ENCODE peak calls at places on chromosomes 12 and 14, in ten cellular contexts. M is tibial artery, P is upper lobe of right lung, L is neural progenitor cell, T is astrocyte of the spinal cord, S is epithelial cell of esophagus, N is foreskin fibroblast, U is IMR-90, C is brain microvascular endothelial cell, F is A549. H is an unnamed sample.

GRCh38 chr12:104505095-104505819 is 48.5 kb downstream of the CHST11 start:
- DNase-seq in S (no peak), N (no peak), F (no peak), L (no peak), C (no peak), M (no peak), P (no peak), T (no peak), U (no peak), H (no peak)

GRCh38 chr14:69882915-69883314 is 3.7 kb downstream of the SMOC1 start:
- DNase-seq in P (no peak), L (no peak), U (no peak), S (no peak), F (no peak), T (no peak), N (no peak), M (no peak), C (no peak), H (no peak)

GRCh38 chr14:50947446-50947845 is 3.2 kb upstream of the PYGL start:
- DNase-seq in S (peak), F (no peak), L (no peak), P (no peak), T (peak), U (peak), M (no peak), C (no peak), N (peak), H (no peak)

GRCh38 chr14:72699852-72700257 is 194.0 kb downstream of the DPF3 start:
- DNase-seq in F (peak), T (peak), P (no peak), L (no peak), C (no peak), U (peak), N (peak), M (peak), S (peak), H (no peak)

GRCh38 chr14:92542766-92543554 is 29.4 kb downstream of the RIN3 start:
- DNase-seq in S (no peak), C (no peak), F (no peak), U (no peak), N (no peak), L (no peak), T (no peak), M (no peak), P (no peak), H (no peak)

GRCh38 chr12:7190268-7191055 is 976 bp downstream of the PEX5 start:
- DNase-seq in S (peak), U (peak), F (peak), N (peak), C (no peak), T (no peak), L (peak), M (peak), P (peak), H (peak)

GRCh38 chr12:69070319-69071090 is 137.5 kb upstream of the CPM start:
- DNase-seq in C (peak), L (peak), T (peak), P (no peak), F (peak), M (peak), U (peak), N (peak), S (peak), H (no peak)

GRCh38 chr14:26925876-26926584 is 328.2 kb upstream of the NOVA1 start:
- DNase-seq in N (peak), T (peak), U (no peak), F (no peak), C (no peak), P (peak), S (no peak), L (no peak), M (no peak), H (no peak)

GRCh38 chr12:107091381-107091780 is 2.0 kb downstream of the CRY1 start:
- DNase-seq in N (peak), P (no peak), T (peak), F (peak), C (peak), U (peak), M (no peak), L (no peak), S (peak), H (no peak)

GRCh38 chr14:93832665-93833064 is 44.4 kb upstream of the PRIMA1 start:
- DNase-seq in C (no peak), T (no peak), U (no peak), N (no peak), L (no peak), F (no peak), P (no peak), M (no peak), S (no peak), H (no peak)

GRCh38 chr12:58919271-58920101 is 818 bp downstream of the LRIG3 start:
- DNase-seq in N (peak), M (peak), L (peak), T (peak), C (peak), U (peak), F (peak), S (peak), P (peak), H (peak)

GRCh38 chr12:93722757-93723567 is 45.8 kb downstream of the CRADD start:
- DNase-seq in P (no peak), T (no peak), L (no peak), C (no peak), N (peak), F (no peak), U (no peak), M (no peak), S (peak), H (no peak)

GRCh38 chr12:52221912-52222457 is 11.1 kb upstream of the KRT7 start:
- DNase-seq in S (peak), C (peak), N (peak), P (peak), U (peak), F (peak), M (no peak), T (no peak), L (peak), H (no peak)

GRCh38 chr14:75144944-75145343 is 18.1 kb upstream of the NEK9 start:
- DNase-seq in C (no peak), T (no peak), M (peak), N (no peak), S (no peak), L (no peak), U (no peak), P (no peak), F (no peak), H (no peak)

GRCh38 chr14:85444685-85445084 is 85.3 kb upstream of the FLRT2 start:
- DNase-seq in C (peak), M (no peak), T (peak), S (no peak), P (no peak), F (no peak), N (peak), U (peak), L (no peak), H (no peak)

GRCh38 chr12:3753549-3754284 is 808 bp upstream of the CRACR2A start:
- DNase-seq in L (no peak), T (no peak), S (no peak), C (no peak), U (no peak), F (no peak), M (peak), P (no peak), N (peak), H (no peak)

GRCh38 chr14:72644038-72644437 is 249.9 kb downstream of the DPF3 start:
- DNase-seq in U (peak), T (no peak), C (no peak), N (no peak), S (no peak), F (no peak), P (no peak), L (no peak), M (no peak), H (no peak)

GRCh38 chr12:95574799-95575452 is 23.6 kb upstream of the USP44 start:
- DNase-seq in N (peak), U (peak), M (no peak), C (peak), L (peak), F (peak), P (no peak), T (peak), S (peak), H (no peak)

GRCh38 chr12:6285063-6285477 is 25.4 kb upstream of the PLEKHG6 start:
- DNase-seq in L (peak), S (peak), M (peak), F (peak), C (peak), P (no peak), N (peak), U (peak), T (peak), H (no peak)

GRCh38 chr12:102167821-102168605 is 29.6 kb downstream of the PMCH start:
- DNase-seq in U (peak), L (no peak), F (no peak), P (no peak), C (no peak), M (no peak), S (no peak), N (peak), T (peak), H (no peak)

GRCh38 chr14:96574633-96575191 is 72.5 kb downstream of the PAPOLA start:
- DNase-seq in C (peak), U (peak), S (peak), M (no peak), L (no peak), N (peak), P (no peak), F (no peak), T (peak), H (no peak)

GRCh38 chr12:124754949-124755800 is 108.5 kb downstream of the SCARB1 start:
- DNase-seq in U (peak), F (no peak), T (peak), S (no peak), P (peak), C (peak), L (peak), M (peak), N (peak), H (peak)

GRCh38 chr12:10136637-10137205 is 6.7 kb upstream of the CLEC7A start:
- DNase-seq in M (no peak), U (no peak), L (no peak), C (no peak), P (no peak), N (no peak), S (no peak), F (no peak), T (no peak), H (no peak)

GRCh38 chr12:57638096-57638495 is 5.1 kb upstream of the B4GALNT1 start:
- DNase-seq in U (no peak), P (no peak), L (no peak), S (no peak), M (no peak), F (no peak), T (no peak), C (no peak), N (no peak), H (peak)

GRCh38 chr12:92144045-92144630 is 1.5 kb downstream of the BTG1 start:
- DNase-seq in S (peak), P (peak), M (peak), T (peak), L (peak), C (peak), N (peak), F (peak), U (peak), H (peak)

GRCh38 chr12:70648191-70648590 is 11.0 kb upstream of the PTPRB start:
- DNase-seq in P (no peak), N (peak), F (no peak), S (no peak), L (no peak), C (no peak), T (peak), U (peak), M (no peak), H (no peak)

GRCh38 chr12:62205348-62205747 is 54.9 kb upstream of the USP15 start:
- DNase-seq in L (no peak), N (no peak), F (no peak), T (no peak), U (no peak), P (no peak), S (no peak), M (no peak), C (no peak), H (no peak)

GRCh38 chr12:124543591-124544310 is 23.7 kb downstream of the NCOR2 start:
- DNase-seq in S (no peak), C (no peak), M (no peak), U (no peak), N (no peak), L (peak), F (no peak), T (peak), P (no peak), H (no peak)

GRCh38 chr12:111673503-111673902 is 12.3 kb downstream of the BRAP start:
- DNase-seq in S (peak), L (no peak), M (no peak), F (peak), C (peak), N (peak), T (peak), U (peak), P (no peak), H (no peak)

GRCh38 chr14:69713976-69714716 is 52.8 kb upstream of the SRSF5 start:
- DNase-seq in C (no peak), P (no peak), M (no peak), N (no peak), L (peak), F (no peak), U (no peak), S (no peak), T (no peak), H (no peak)

GRCh38 chr14:20327005-20327869 is 5.8 kb downstream of the CCNB1IP1 start:
- DNase-seq in S (peak), P (no peak), N (peak), F (peak), L (peak), M (no peak), U (peak), C (peak), T (peak), H (no peak)

GRCh38 chr12:12890815-12891645 is at the start of gene GPRC5A:
- DNase-seq in S (peak), L (peak), C (peak), T (peak), P (peak), F (peak), M (peak), U (peak), N (peak), H (peak)

GRCh38 chr12:116508145-116509121 is 50.7 kb upstream of the MAP1LC3B2 start:
- DNase-seq in F (peak), M (no peak), N (peak), P (peak), C (no peak), T (no peak), S (no peak), U (no peak), L (peak), H (no peak)

GRCh38 chr12:452667-453210 is 7.0 kb upstream of the B4GALNT3 start:
- DNase-seq in N (no peak), C (no peak), M (no peak), P (peak), S (no peak), U (no peak), L (no peak), F (no peak), T (no peak), H (no peak)

GRCh38 chr12:93727911-93728310 is 50.7 kb downstream of the CRADD start:
- DNase-seq in T (no peak), M (no peak), L (no peak), N (no peak), C (no peak), U (no peak), P (no peak), F (no peak), S (no peak), H (no peak)

GRCh38 chr12:104975621-104976343 is 10.3 kb upstream of the NOPCHAP1 start:
- DNase-seq in U (peak), F (no peak), M (no peak), L (no peak), C (no peak), S (peak), P (no peak), N (peak), T (peak), H (no peak)

GRCh38 chr12:24911284-24911791 is 37.6 kb downstream of the BCAT1 start:
- DNase-seq in N (peak), M (no peak), C (peak), L (no peak), S (no peak), T (peak), P (no peak), F (peak), U (peak), H (no peak)

GRCh38 chr12:113109872-113110623 is 25.5 kb downstream of the RASAL1 start:
- DNase-seq in C (no peak), S (no peak), N (no peak), M (no peak), F (no peak), P (no peak), L (no peak), U (no peak), T (no peak), H (no peak)

GRCh38 chr12:92593734-92594402 is 108.9 kb upstream of the PLEKHG7 start:
- DNase-seq in T (peak), F (peak), P (peak), C (peak), M (peak), N (peak), U (peak), L (no peak), S (peak), H (no peak)

GRCh38 chr12:41681898-41682297 is 462.8 kb downstream of the GXYLT1 start:
- DNase-seq in M (no peak), S (no peak), U (no peak), P (no peak), L (no peak), F (no peak), N (no peak), T (no peak), C (no peak), H (no peak)
- TF ChIP-seq CTCF in M (no peak), S (no peak), U (no peak), P (no peak), L (no peak), F (no peak), N (no peak), T (no peak), C (no peak), H (no peak)

GRCh38 chr12:120199025-120199424 is 1.9 kb downstream of the RPLP0 start:
- DNase-seq in S (no peak), M (no peak), T (no peak), L (no peak), U (no peak), N (no peak), C (no peak), F (no peak), P (no peak), H (no peak)
- H3K4me3 ChIP-seq in S (peak), M (peak), T (peak), L (peak), U (no peak), N (peak), C (peak), F (peak), P (peak), H (peak)

GRCh38 chr12:45745861-45746277 is 16.4 kb downstream of the ARID2 start:
- DNase-seq in P (no peak), F (peak), U (peak), S (peak), L (no peak), M (no peak), T (peak), C (no peak), N (peak), H (no peak)
- TF ChIP-seq CTCF in P (peak), F (peak), U (peak), S (no peak), L (peak), M (peak), T (peak), C (peak), N (peak), H (peak)

DNA sequence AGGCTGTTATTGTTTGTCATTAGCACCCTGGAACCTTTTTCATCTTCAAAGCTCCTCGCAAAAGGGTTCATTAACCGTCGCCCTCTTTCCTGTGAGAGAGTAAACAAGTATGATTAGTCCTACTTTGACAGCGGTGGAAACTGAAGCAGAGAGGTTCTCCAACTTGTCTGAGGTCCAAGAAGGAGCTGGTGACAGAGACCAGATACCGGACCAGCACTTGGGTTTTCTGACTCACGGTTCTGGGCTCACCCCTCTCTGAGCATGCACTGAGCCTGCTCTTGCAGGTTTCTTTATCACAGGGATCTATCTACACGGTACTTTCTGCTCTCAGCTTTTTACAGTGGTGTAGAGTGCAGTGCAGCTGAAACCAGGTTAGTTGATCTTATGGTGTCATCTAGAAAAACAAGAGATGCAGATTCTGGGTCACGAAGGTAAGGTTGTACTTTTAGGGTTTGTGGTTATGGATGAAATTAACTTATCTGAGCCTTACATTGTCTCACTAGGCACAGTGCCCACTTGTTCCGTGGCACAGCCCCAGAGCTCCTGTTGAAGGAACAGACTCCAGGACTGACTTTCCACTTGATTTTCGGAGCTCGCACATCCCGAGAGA is 62.1 kb downstream of the PPP2R5C start:
- DNase-seq in T (no peak), S (no peak), C (no peak), L (no peak), M (peak), N (peak), F (no peak), U (no peak), P (no peak), H (no peak)
- H3K4me3 ChIP-seq in T (no peak), S (no peak), C (no peak), L (no peak), M (peak), N (peak), F (no peak), U (no peak), P (peak), H (peak)

GRCh38 chr14:22159968-22160367 is 429.1 kb downstream of the DAD1 start:
- DNase-seq in M (no peak), P (no peak), U (no peak), S (peak), L (no peak), N (no peak), F (no peak), C (no peak), T (no peak), H (no peak)

GRCh38 chr14:22159049-22159448 is 430.0 kb downstream of the DAD1 start:
- DNase-seq in L (no peak), N (no peak), T (peak), C (no peak), M (no peak), P (no peak), F (no peak), U (no peak), S (peak), H (no peak)

GRCh38 chr14:22164616-22165015 is 424.4 kb downstream of the DAD1 start:
- DNase-seq in C (peak), P (no peak), U (no peak), F (no peak), S (peak), M (no peak), T (peak), N (no peak), L (no peak), H (no peak)

GRCh38 chr14:22158560-22158959 is 430.5 kb downstream of the DAD1 start:
- DNase-seq in P (no peak), M (no peak), N (no peak), L (no peak), C (no peak), F (no peak), T (no peak), U (no peak), S (no peak), H (no peak)

GRCh38 chr14:22163051-22163450 is 426.0 kb downstream of the DAD1 start:
- DNase-seq in U (peak), T (peak), F (no peak), C (no peak), P (no peak), L (peak), S (peak), N (no peak), M (no peak), H (no peak)
- TF ChIP-seq CTCF in U (peak), T (peak), F (no peak), C (peak), P (no peak), L (peak), S (peak), N (no peak), M (no peak), H (no peak)

GRCh38 chr14:58027904-58028303 is 124.1 kb downstream of the ARMH4 start:
- DNase-seq in U (no peak), F (no peak), T (no peak), C (no peak), L (no peak), M (no peak), P (no peak), S (peak), N (no peak), H (no peak)

GRCh38 chr14:58026219-58026618 is 125.8 kb downstream of the ARMH4 start:
- DNase-seq in T (no peak), C (no peak), S (no peak), U (no peak), L (no peak), P (no peak), N (no peak), M (no peak), F (no peak), H (no peak)

DNA sequence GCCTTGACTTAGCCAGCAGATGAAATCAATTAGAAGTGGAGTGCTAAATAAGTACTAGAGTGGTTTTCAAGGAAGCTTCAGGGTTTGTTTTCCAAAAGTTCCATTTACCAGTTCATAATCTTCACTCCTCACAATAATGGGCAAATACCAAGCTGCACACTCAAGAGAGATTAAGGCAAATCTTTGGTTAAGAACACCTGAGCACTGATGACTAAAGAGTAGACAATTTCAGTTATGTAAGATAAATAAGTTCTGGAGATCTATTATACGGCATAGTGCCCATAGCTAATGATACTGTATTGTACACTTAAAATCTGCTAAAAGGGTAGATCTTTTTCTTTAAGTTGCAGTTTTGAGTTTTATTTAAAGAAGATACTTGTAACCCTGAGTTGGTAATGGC is 125.0 kb downstream of the ARMH4 start:
- DNase-seq in F (no peak), C (no peak), N (no peak), U (no peak), M (no peak), S (peak), L (no peak), T (no peak), P (no peak), H (no peak)
- H3K4me3 ChIP-seq in F (no peak), C (no peak), N (no peak), U (no peak), M (no peak), S (no peak), L (no peak), T (no peak), P (no peak), H (no peak)

GRCh38 chr12:131500564-131500963 is 210.3 kb upstream of the SFSWAP start:
- DNase-seq in F (no peak), N (no peak), S (no peak), M (no peak), L (no peak), P (no peak), T (no peak), U (no peak), C (no peak), H (peak)
- TF ChIP-seq CTCF in F (no peak), N (no peak), S (no peak), M (no peak), L (no peak), P (no peak), T (no peak), U (no peak), C (no peak), H (no peak)

H was measured in coronary artery.